ENCODE peak calls at places on chromosomes 4 and X, in four cellular contexts. One of them, this sample, is unnamed.
A peak's percentile ranks its signal among the peaks of the same experiment; 100 is the strongest.

GRCh38 chrX:42673411-42673810 is 104.6 kb downstream of the PPP1R2C start:
- DNase-seq in H9: no peak
- DNase-seq in hepatocyte: peak; percentile 18
- DNase-seq in tibial nerve: no peak
- DNase-seq in this sample: no peak

GRCh38 chrX:72130762-72131231 is 918 bp downstream of the RTL5 start:
- DNase-seq in tibial nerve: no peak
- DNase-seq in H9: peak; percentile 34
- DNase-seq in hepatocyte: no peak
- DNase-seq in this sample: no peak

GRCh38 chr4:183403486-183403885 is 41.0 kb upstream of the CDKN2AIP start:
- DNase-seq in hepatocyte: no peak
- DNase-seq in tibial nerve: no peak
- DNase-seq in H9: no peak
- DNase-seq in this sample: no peak

GRCh38 chr4:176840166-176840565 is 47.4 kb upstream of the VEGFC start:
- DNase-seq in H9: no peak
- DNase-seq in hepatocyte: no peak
- DNase-seq in tibial nerve: no peak
- DNase-seq in this sample: no peak

GRCh38 chrX:150018931-150019331 is 80.6 kb upstream of the EOLA2 start:
- DNase-seq in H9: no peak
- DNase-seq in tibial nerve: no peak
- DNase-seq in hepatocyte: no peak
- DNase-seq in this sample: no peak

GRCh38 chr4:41414380-41414779 is 123.6 kb upstream of the LIMCH1 start:
- DNase-seq in H9: no peak
- DNase-seq in hepatocyte: no peak
- DNase-seq in tibial nerve: no peak
- DNase-seq in this sample: no peak

GRCh38 chr4:110019153-110019552 is 106.5 kb downstream of the EGF start:
- DNase-seq in H9: no peak
- DNase-seq in tibial nerve: no peak
- DNase-seq in hepatocyte: no peak
- DNase-seq in this sample: no peak

GRCh38 chr4:39046243-39046642 is 14.0 kb upstream of the TMEM156 start:
- DNase-seq in H9: no peak
- DNase-seq in tibial nerve: no peak
- DNase-seq in hepatocyte: no peak
- DNase-seq in this sample: no peak

GRCh38 chr4:95676190-95676589 is 127.4 kb upstream of the UNC5C start:
- DNase-seq in hepatocyte: no peak
- DNase-seq in H9: no peak
- DNase-seq in tibial nerve: no peak
- DNase-seq in this sample: no peak

GRCh38 chr4:1012031-1012739 is 759 bp downstream of the FGFRL1 start:
- DNase-seq in H9: no peak
- DNase-seq in hepatocyte: peak; percentile 70
- DNase-seq in tibial nerve: peak; percentile 23
- DNase-seq in this sample: peak; percentile 38

GRCh38 chr4:111027526-111027925 is 404.6 kb upstream of the PITX2 start:
- DNase-seq in H9: no peak
- DNase-seq in tibial nerve: no peak
- DNase-seq in hepatocyte: no peak
- DNase-seq in this sample: no peak

GRCh38 chr4:181559637-181560036 is 683.6 kb upstream of the TENM3 start:
- DNase-seq in hepatocyte: no peak
- DNase-seq in H9: no peak
- DNase-seq in tibial nerve: no peak
- DNase-seq in this sample: no peak

GRCh38 chrX:1361275-1361674 is 24.7 kb downstream of the IL3RA start:
- DNase-seq in H9: no peak
- DNase-seq in tibial nerve: no peak
- DNase-seq in hepatocyte: no peak
- DNase-seq in this sample: no peak

GRCh38 chr4:128427832-128428366 is 140.3 kb upstream of the PGRMC2 start:
- DNase-seq in hepatocyte: peak; percentile 66
- DNase-seq in H9: no peak
- DNase-seq in tibial nerve: no peak
- DNase-seq in this sample: no peak
- TF ChIP-seq CTCF in hepatocyte: peak; percentile 47
- TF ChIP-seq CTCF in H9: peak; percentile 36
- TF ChIP-seq CTCF in tibial nerve: peak; percentile 17
- TF ChIP-seq CTCF in this sample: no peak

DNA sequence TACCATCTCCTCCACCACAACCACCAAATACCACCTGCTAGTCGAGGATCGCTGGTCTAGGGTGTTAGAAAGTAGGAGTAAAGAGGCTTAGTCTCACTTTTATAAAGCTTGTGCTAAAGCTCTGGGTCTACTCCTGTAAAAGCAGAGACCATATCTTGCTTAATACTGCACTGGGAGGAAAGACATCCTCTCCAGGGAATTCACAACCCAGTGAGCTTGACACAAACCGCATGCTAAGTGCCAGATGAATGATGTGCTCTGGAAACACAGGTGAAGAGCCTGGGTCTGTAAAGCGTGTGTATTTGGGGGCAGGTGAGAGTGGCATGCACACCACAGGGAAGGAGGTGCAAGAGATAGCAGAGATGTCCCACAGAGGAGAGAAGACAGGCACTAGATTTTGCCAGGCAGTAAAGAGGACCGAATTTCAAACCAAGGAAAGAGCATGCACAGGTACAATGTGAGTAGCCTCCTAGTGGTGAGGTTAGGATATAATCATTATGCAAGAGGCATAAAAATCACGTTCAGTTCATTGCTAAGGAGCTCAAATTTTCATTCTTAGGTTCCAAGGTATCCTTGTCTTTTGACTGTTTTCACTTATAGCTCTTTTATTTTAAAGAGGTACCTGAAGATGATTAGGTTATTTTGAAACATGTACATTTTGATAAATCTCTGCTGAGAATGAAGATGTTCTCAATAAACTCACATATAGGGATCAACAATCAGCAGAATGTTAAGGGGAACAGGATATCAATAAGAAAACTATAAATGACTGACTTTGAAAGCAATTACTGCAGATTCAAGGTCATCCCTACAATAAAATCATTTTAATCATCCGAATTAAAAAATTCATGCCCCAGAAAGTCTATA is 20.7 kb downstream of the TAPT1 start:
- DNase-seq in H9: no peak
- DNase-seq in hepatocyte: peak; percentile 52
- DNase-seq in tibial nerve: no peak
- DNase-seq in this sample: no peak
- TF ChIP-seq CTCF in H9: peak; percentile 80
- TF ChIP-seq CTCF in hepatocyte: peak; percentile 49
- TF ChIP-seq CTCF in tibial nerve: peak; percentile 36
- TF ChIP-seq CTCF in this sample: peak; percentile 81

GRCh38 chr4:184408711-184409081 is 65.7 kb downstream of the IRF2 start:
- DNase-seq in hepatocyte: no peak
- DNase-seq in H9: no peak
- DNase-seq in tibial nerve: no peak
- DNase-seq in this sample: no peak

GRCh38 chr4:184408021-184408710 is 66.2 kb downstream of the IRF2 start:
- DNase-seq in H9: no peak
- DNase-seq in tibial nerve: no peak
- DNase-seq in hepatocyte: no peak
- DNase-seq in this sample: no peak

GRCh38 chr4:184404047-184404446 is 70.3 kb downstream of the IRF2 start:
- DNase-seq in hepatocyte: no peak
- DNase-seq in H9: no peak
- DNase-seq in tibial nerve: no peak
- DNase-seq in this sample: no peak

GRCh38 chr4:184409502-184409901 is 64.8 kb downstream of the IRF2 start:
- DNase-seq in hepatocyte: no peak
- DNase-seq in H9: no peak
- DNase-seq in tibial nerve: no peak
- DNase-seq in this sample: no peak

GRCh38 chr4:184406915-184407314 is 67.4 kb downstream of the IRF2 start:
- DNase-seq in hepatocyte: no peak
- DNase-seq in tibial nerve: peak; percentile 39
- DNase-seq in H9: no peak
- DNase-seq in this sample: no peak
- TF ChIP-seq CTCF in hepatocyte: no peak
- TF ChIP-seq CTCF in tibial nerve: no peak
- TF ChIP-seq CTCF in H9: no peak
- TF ChIP-seq CTCF in this sample: no peak

DNA sequence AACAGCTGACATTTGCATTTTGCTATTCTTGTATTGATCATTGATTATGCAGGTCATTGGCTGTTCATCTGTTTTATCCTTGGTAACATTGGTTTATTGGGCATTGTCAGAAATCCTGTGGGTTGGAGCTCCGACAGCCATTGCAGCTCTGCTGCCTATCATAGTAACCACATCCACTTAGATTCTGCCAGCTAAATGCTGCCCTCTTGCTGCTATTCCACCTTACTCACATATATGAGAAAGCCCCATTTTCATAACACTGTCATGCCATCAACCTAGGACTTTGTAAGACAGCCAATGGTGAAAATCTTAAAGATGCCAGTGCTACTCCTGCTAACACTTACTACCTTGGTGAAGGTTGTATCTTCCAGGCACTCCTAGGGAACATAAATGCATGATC is 187.3 kb upstream of the CXCL13 start:
- DNase-seq in H9: no peak
- DNase-seq in hepatocyte: peak; percentile 36
- DNase-seq in tibial nerve: no peak
- DNase-seq in this sample: no peak
- TF ChIP-seq CTCF in H9: peak; percentile 56
- TF ChIP-seq CTCF in hepatocyte: peak; percentile 45
- TF ChIP-seq CTCF in tibial nerve: no peak
- TF ChIP-seq CTCF in this sample: no peak

This sample was measured in natural killer cell.